ENCODE peak calls at places on chromosome 1, in nine cellular contexts. L is right lobe of liver, E is ascending aorta, Q is left ventricle myocardium inferior, K is cardiac muscle cell, H is dorsolateral prefrontal cortex, F is GM23248, N is endodermal cell, T is neural progenitor cell. W is an unnamed sample.
A peak's percentile ranks its signal among the peaks of the same experiment; 100 is the strongest.

GRCh38 chr1:10451286-10451685 is 1.5 kb downstream of the CORT start:
- DNase-seq in L (no peak), E (no peak), Q (no peak), K (peak; percentile 40), H (no peak), F (peak; percentile 81), N (peak; percentile 63), T (peak; percentile 23), W (peak; percentile 10)

GRCh38 chr1:3504823-3505155 is 50.3 kb downstream of the ARHGEF16 start:
- DNase-seq in L (no peak), E (no peak), Q (no peak), K (no peak), H (no peak), F (peak; percentile 35), N (no peak), T (no peak), W (no peak)

GRCh38 chr1:201319631-201320030 is 36.3 kb downstream of the PKP1 start:
- DNase-seq in L (no peak), E (no peak), Q (no peak), K (no peak), H (no peak), F (no peak), N (no peak), T (no peak), W (no peak)

GRCh38 chr1:170669036-170669435 is 5.1 kb downstream of the PRRX1 start:
- DNase-seq in L (no peak), E (no peak), Q (no peak), K (peak; percentile 18), H (no peak), F (peak; percentile 49), N (no peak), T (peak; percentile 19), W (no peak)

GRCh38 chr1:196516373-196516772 is 91.9 kb downstream of the KCNT2 start:
- DNase-seq in L (no peak), E (no peak), Q (no peak), K (peak; percentile 29), H (no peak), F (no peak), N (no peak), T (no peak), W (no peak)

GRCh38 chr1:40438391-40439015 is 11.8 kb upstream of the ZFP69B start:
- DNase-seq in L (no peak), E (no peak), Q (no peak), K (peak; percentile 55), H (no peak), F (peak; percentile 52), N (peak; percentile 56), T (peak; percentile 38), W (peak; percentile 29)

GRCh38 chr1:30194741-30195423 is 528.5 kb downstream of the MATN1 start:
- DNase-seq in L (no peak), E (no peak), Q (no peak), K (no peak), H (no peak), F (no peak), N (no peak), T (no peak), W (no peak)

GRCh38 chr1:76269175-76269574 is 194.6 kb downstream of the ST6GALNAC3 start:
- DNase-seq in L (no peak), E (no peak), Q (no peak), K (peak; percentile 82), H (no peak), F (peak; percentile 79), N (no peak), T (peak; percentile 23), W (peak; percentile 60)

GRCh38 chr1:182515556-182515955 is 65.6 kb downstream of the RGSL1 start:
- DNase-seq in L (no peak), E (no peak), Q (no peak), K (no peak), H (no peak), F (no peak), N (no peak), T (no peak), W (no peak)

GRCh38 chr1:149967041-149967440 is 30.4 kb upstream of the MTMR11 start:
- DNase-seq in L (no peak), E (no peak), Q (no peak), K (no peak), H (no peak), F (no peak), N (no peak), T (no peak), W (no peak)

GRCh38 chr1:28761189-28761588 is 24.4 kb downstream of the YTHDF2 start:
- DNase-seq in L (no peak), E (no peak), Q (no peak), K (no peak), H (no peak), F (no peak), N (no peak), T (no peak), W (no peak)

GRCh38 chr1:175848329-175848728 is 104.9 kb upstream of the TNR start:
- DNase-seq in L (no peak), E (no peak), Q (no peak), K (no peak), H (no peak), F (no peak), N (no peak), T (peak; percentile 17), W (no peak)

GRCh38 chr1:7579831-7580804 is 191.0 kb upstream of the VAMP3 start:
- DNase-seq in L (peak; percentile 37), E (peak; percentile 5), Q (no peak), K (no peak), H (peak; percentile 32), F (no peak), N (no peak), T (no peak), W (no peak)
- H3K27ac ChIP-seq in L (no peak overlapping the region), E (no peak overlapping the region), Q (no peak overlapping the region), K (no peak overlapping the region), H (no peak overlapping the region), F (no peak overlapping the region), N (no peak overlapping the region), T (no peak overlapping the region), W (no peak overlapping the region)

DNA sequence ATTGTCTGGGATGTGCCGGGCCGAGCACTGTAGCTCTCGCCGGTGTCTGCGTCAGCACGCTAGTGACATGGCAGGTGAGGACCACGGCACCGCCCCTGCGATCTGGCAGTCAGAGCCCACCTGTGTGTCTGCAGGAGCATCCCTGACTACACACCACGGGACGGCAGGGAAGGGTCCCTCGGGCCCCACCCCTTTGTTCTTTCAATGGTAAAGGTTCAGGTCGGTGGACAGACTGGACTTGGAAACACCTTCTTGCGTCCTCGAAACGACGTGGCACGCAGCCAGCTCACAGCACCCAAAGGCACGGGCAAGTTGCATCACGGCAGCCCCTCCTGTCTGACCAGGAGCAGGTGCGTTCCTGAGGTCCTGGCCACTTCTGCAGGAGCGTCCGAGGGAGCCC is 3.7 kb upstream of the SAMD11 start:
- DNase-seq in L (no peak), E (no peak), Q (no peak), K (no peak), H (no peak), F (no peak), N (no peak), T (no peak), W (no peak)
- H3K27me3 ChIP-seq in L (no peaks in the 10 kb centered on the region), E (no peaks in the 10 kb centered on the region), Q (peaks cover 100% of the 10 kb centered on the region), K (peaks cover 4% of the 10 kb centered on the region), H (peaks cover 33% of the 10 kb centered on the region), F (no peaks in the 10 kb centered on the region), N (peaks cover 78% of the 10 kb centered on the region), T (peaks cover 100% of the 10 kb centered on the region), W (peaks cover 54% of the 10 kb centered on the region)

GRCh38 chr1:54377040-54377691 is 29.0 kb downstream of the SSBP3 start:
- DNase-seq in L (no peak), E (no peak), Q (no peak), K (no peak), H (no peak), F (peak; percentile 18), N (no peak), T (no peak), W (no peak)
- H3K27ac ChIP-seq in L (peak overlapping the region; percentile 15), E (no peak overlapping the region), Q (peak overlapping the region; percentile 76), K (peak overlapping the region; percentile 94), H (no peak overlapping the region), F (no peak overlapping the region), N (peak overlapping the region; percentile 5), T (no peak overlapping the region), W (no peak overlapping the region)

GRCh38 chr1:12063141-12064072 is at the start of gene TNFRSF8:
- DNase-seq in L (no peak), E (no peak), Q (no peak), K (peak; percentile 49), H (no peak), F (peak; percentile 71), N (peak; percentile 87), T (peak; percentile 33), W (peak; percentile 12)
- H3K27me3 ChIP-seq in L (peaks cover 5% of the 10 kb centered on the region), E (no peaks in the 10 kb centered on the region), Q (peaks cover 85% of the 10 kb centered on the region), K (peaks cover 60% of the 10 kb centered on the region), H (peaks cover 37% of the 10 kb centered on the region), F (peaks cover 37% of the 10 kb centered on the region), N (peaks cover 42% of the 10 kb centered on the region), T (peaks cover 79% of the 10 kb centered on the region), W (peaks cover 35% of the 10 kb centered on the region)

GRCh38 chr1:235942625-235942934 is 75.9 kb upstream of the LYST start:
- DNase-seq in L (no peak), E (no peak), Q (no peak), K (no peak), H (no peak), F (no peak), N (no peak), T (no peak), W (no peak)
- H3K27ac ChIP-seq in L (no peak overlapping the region), E (no peak overlapping the region), Q (no peak overlapping the region), K (no peak overlapping the region), H (no peak overlapping the region), F (no peak overlapping the region), N (no peak overlapping the region), T (no peak overlapping the region), W (no peak overlapping the region)

DNA sequence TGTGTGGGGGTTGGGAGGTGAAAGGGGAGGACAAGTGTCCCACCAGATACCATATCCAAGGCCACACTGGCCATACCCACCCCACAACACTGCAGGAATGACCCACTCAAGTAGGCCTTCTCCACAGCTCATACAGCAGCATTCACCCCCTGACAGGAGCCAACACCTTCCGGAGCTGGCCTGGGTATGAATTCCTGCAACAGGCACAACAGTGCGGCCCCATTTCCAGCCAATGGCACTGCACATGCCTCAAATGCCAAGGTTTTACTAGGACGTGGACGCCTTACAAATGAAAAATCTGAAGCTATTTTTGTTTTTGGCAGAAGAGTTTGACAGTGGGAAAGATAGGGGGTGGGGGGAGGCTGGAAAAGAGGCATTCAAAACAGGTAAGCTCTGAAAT is 2.0 kb downstream of the KCND3 start:
- DNase-seq in L (no peak), E (no peak), Q (peak; percentile 59), K (no peak), H (no peak), F (no peak), N (no peak), T (no peak), W (no peak)
- H3K27me3 ChIP-seq in L (no peaks in the 10 kb centered on the region), E (no peaks in the 10 kb centered on the region), Q (peaks cover 34% of the 10 kb centered on the region), K (peaks cover 97% of the 10 kb centered on the region), H (no peaks in the 10 kb centered on the region), F (peaks cover 27% of the 10 kb centered on the region), N (peaks cover 97% of the 10 kb centered on the region), T (peaks cover 76% of the 10 kb centered on the region), W (peaks cover 42% of the 10 kb centered on the region)

GRCh38 chr1:119869962-119870361 is 26.4 kb downstream of the ADAM30 start:
- DNase-seq in L (no peak), E (no peak), Q (no peak), K (no peak), H (no peak), F (no peak), N (no peak), T (no peak), W (no peak)
- H3K27ac ChIP-seq in L (no peak overlapping the region), E (no peak overlapping the region), Q (no peak overlapping the region), K (no peak overlapping the region), H (no peak overlapping the region), F (no peak overlapping the region), N (no peak overlapping the region), T (no peak overlapping the region), W (no peak overlapping the region)

W was measured in brain microvascular endothelial cell.